ENCODE peak calls at places on chromosomes 2 and 18, in five cellular contexts. C is neural progenitor cell, I is endodermal cell, F is tibial artery, Y is body of pancreas. O is an unnamed sample.

GRCh38 chr2:50492452-50492851 is 539.5 kb downstream of the NRXN1 start:
- DNase-seq in I (peak; percentile 59), Y (peak; percentile 60), F (no peak), C (peak; percentile 74), O (no peak)

GRCh38 chr18:48983793-48984437 is 33.1 kb upstream of the SMAD7 start:
- DNase-seq in C (no peak), F (no peak), Y (no peak), I (peak; percentile 55), O (no peak)

GRCh38 chr2:121095257-121096080 is 189.5 kb downstream of the TFCP2L1 start:
- DNase-seq in F (peak; percentile 77), C (peak; percentile 84), Y (peak; percentile 76), I (peak; percentile 92), O (peak; percentile 84)

GRCh38 chr2:33380001-33380609 is 96.3 kb upstream of the RASGRP3 start:
- DNase-seq in C (peak; percentile 10), Y (no peak), I (no peak), F (no peak), O (no peak)

GRCh38 chr2:193348055-193348454 is 1153.3 kb upstream of the TMEFF2 start:
- DNase-seq in C (no peak), Y (no peak), I (no peak), F (no peak), O (no peak)

GRCh38 chr2:107337209-107337898 is 451.4 kb upstream of the ST6GAL2 start:
- DNase-seq in I (no peak), F (no peak), Y (peak; percentile 13), C (no peak), O (no peak)

GRCh38 chr2:106841886-106842645 is 43.9 kb downstream of the ST6GAL2 start:
- DNase-seq in I (no peak), F (no peak), Y (peak; percentile 92), C (no peak), O (no peak)

GRCh38 chr2:164917296-164917903 is 37.9 kb downstream of the SLC38A11 start:
- DNase-seq in Y (peak; percentile 79), F (peak; percentile 63), C (peak; percentile 59), I (peak; percentile 77), O (no peak)

GRCh38 chr2:199471443-199472057 is 13.8 kb upstream of the SATB2 start:
- DNase-seq in I (peak; percentile 97), F (no peak), C (peak; percentile 93), Y (peak; percentile 73), O (peak; percentile 77)

GRCh38 chr2:173355132-173355865 is 627 bp downstream of the CDCA7 start:
- DNase-seq in F (no peak), I (peak; percentile 86), Y (peak; percentile 26), C (peak; percentile 70), O (no peak)

GRCh38 chr18:22694954-22695353 is 238.2 kb upstream of the RBBP8 start:
- DNase-seq in Y (peak; percentile 51), C (no peak), I (peak; percentile 72), F (peak; percentile 74), O (no peak)

GRCh38 chr2:203689424-203690109 is 16.9 kb upstream of the CD28 start:
- DNase-seq in Y (no peak), C (no peak), I (no peak), F (no peak), O (no peak)

GRCh38 chr2:128446866-128447537 is 128.3 kb upstream of the HS6ST1 start:
- DNase-seq in C (peak; percentile 1), Y (no peak), F (peak; percentile 42), I (peak; percentile 40), O (no peak)

GRCh38 chr2:135168119-135168872 is 116.2 kb downstream of the RAB3GAP1 start:
- DNase-seq in F (no peak), Y (no peak), I (no peak), C (no peak), O (no peak)

GRCh38 chr2:187302146-187302545 is 145.9 kb downstream of the CALCRL start:
- DNase-seq in Y (no peak), F (no peak), I (no peak), C (no peak), O (no peak)

GRCh38 chr18:75211721-75212625 is 1.4 kb downstream of the TSHZ1 start:
- DNase-seq in Y (peak; percentile 52), I (peak; percentile 86), F (no peak), C (peak; percentile 48), O (no peak)

GRCh38 chr18:394276-394996 is 106.1 kb downstream of the COLEC12 start:
- DNase-seq in I (no peak), F (no peak), C (no peak), Y (peak; percentile 18), O (no peak)

GRCh38 chr18:24118750-24119577 is 19.9 kb upstream of the CABYR start:
- DNase-seq in F (peak; percentile 82), I (peak; percentile 87), Y (peak; percentile 85), C (peak; percentile 80), O (no peak)

GRCh38 chr2:169767243-169767888 is 31.3 kb upstream of the SSB start:
- DNase-seq in F (no peak), I (peak; percentile 78), Y (peak; percentile 78), C (peak; percentile 52), O (no peak)

GRCh38 chr2:60882971-60883753 is 1.8 kb downstream of the REL start:
- DNase-seq in F (no peak), I (peak; percentile 52), Y (peak; percentile 32), C (peak; percentile 18), O (no peak)

GRCh38 chr2:207530160-207531023 is 630 bp downstream of the CREB1 start:
- DNase-seq in I (peak; percentile 65), F (peak; percentile 74), C (peak; percentile 86), Y (peak; percentile 59), O (no peak)

GRCh38 chr2:21096458-21096857 is 27.3 kb upstream of the TDRD15 start:
- DNase-seq in C (no peak), Y (no peak), I (no peak), F (no peak), O (no peak)

GRCh38 chr2:112880696-112881095 is 30.3 kb upstream of the IL37 start:
- DNase-seq in I (no peak), C (no peak), F (no peak), Y (no peak), O (no peak)

GRCh38 chr2:95272299-95272751 is 1.9 kb upstream of the PROM2 start:
- DNase-seq in F (peak; percentile 21), C (no peak), Y (no peak), I (peak; percentile 20), O (no peak)

GRCh38 chr2:181183878-181184553 is 203.6 kb downstream of the UBE2E3 start:
- DNase-seq in I (no peak), Y (no peak), C (no peak), F (no peak), O (no peak)

GRCh38 chr18:7897119-7897518 is 330.0 kb downstream of the PTPRM start:
- DNase-seq in C (no peak), F (peak; percentile 68), Y (no peak), I (no peak), O (no peak)

GRCh38 chr18:41624461-41624860 is 330.6 kb upstream of the PIK3C3 start:
- DNase-seq in C (no peak), F (no peak), Y (no peak), I (no peak), O (no peak)

GRCh38 chr2:39517102-39517436 is 80.0 kb upstream of the MAP4K3 start:
- DNase-seq in I (no peak), C (no peak), F (no peak), Y (no peak), O (no peak)

GRCh38 chr2:74267068-74267467 is 68.7 kb downstream of the MTHFD2 start:
- DNase-seq in Y (peak; percentile 39), F (no peak), C (peak; percentile 45), I (peak; percentile 67), O (no peak)

GRCh38 chr18:45440246-45440645 is 175.0 kb upstream of the SLC14A2 start:
- DNase-seq in I (no peak), Y (no peak), F (no peak), C (no peak), O (no peak)

DNA sequence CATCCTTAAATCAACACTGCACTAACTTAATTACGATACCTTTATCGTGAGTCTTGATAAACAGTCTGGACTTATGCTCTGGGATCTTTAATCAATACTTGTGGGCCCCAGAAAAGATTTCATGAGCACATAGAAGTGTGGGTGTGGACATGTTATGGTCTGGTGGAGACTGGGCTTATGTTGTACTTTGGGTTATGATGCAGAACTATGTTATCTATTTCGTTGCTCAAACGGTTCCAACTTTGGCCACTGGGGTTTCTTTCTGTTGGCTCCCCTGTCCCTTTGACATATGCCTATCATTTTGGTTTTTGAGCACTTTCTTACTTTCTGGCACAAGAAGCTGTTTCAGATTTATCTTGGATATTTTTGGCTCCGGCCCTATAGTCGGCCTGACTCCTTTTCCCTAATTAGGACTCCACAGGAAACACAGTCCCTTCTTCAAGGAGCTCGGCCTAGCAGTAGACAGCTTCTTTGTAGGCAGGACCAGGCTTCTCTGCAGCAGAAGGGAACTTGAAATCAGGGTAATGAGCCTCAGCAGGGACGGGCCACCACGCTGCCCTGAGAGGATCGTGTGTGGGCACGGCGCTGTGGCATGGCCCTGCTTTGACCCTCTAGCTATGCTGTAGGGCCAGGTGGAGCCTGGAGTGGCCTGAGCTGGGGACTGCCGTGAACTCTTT is 54.6 kb upstream of the TXNDC2 start:
- DNase-seq in I (peak; percentile 39), F (no peak), Y (no peak), C (no peak), O (no peak)
- TF ChIP-seq CTCF in I (peak; percentile 60), F (peak; percentile 45), Y (no peak), C (peak; percentile 7), O (no peak)

GRCh38 chr2:240640939-240641338 is 15.7 kb downstream of the GPR35 start:
- DNase-seq in I (peak; percentile 91), C (peak; percentile 82), F (peak; percentile 35), Y (peak; percentile 56), O (peak; percentile 55)
- TF ChIP-seq CTCF in I (peak; percentile 81), C (peak; percentile 71), F (no peak), Y (peak; percentile 59), O (peak; percentile 42)

DNA sequence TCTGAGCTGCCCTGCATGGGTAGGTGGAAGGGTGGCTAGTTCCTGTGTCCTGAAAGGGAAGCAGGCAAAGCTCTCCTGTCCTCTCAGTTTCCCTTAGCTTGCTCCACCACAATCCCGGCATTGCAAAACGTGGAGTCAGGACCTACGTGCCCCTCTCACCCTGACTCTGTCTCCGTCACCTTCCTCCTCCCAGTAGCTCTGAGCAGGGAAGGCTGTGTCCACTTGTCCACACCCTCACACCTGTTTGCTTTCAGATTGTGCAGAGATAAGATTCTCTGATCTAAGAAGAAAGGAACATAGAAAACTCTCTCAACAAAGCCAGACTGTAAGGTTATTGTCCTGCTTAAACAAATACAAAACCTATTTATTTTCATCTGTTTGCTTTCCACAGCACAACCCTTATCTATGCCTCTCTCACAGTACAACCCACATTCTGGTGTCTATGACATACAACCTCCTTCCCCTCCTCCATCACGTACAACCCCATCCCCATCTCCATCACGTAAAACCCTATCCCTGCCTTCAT is 79.0 kb downstream of the ALPK2 start:
- DNase-seq in C (no peak), I (no peak), F (no peak), Y (peak; percentile 39), O (no peak)
- TF ChIP-seq CTCF in C (no peak), I (no peak), F (no peak), Y (no peak), O (no peak)

DNA sequence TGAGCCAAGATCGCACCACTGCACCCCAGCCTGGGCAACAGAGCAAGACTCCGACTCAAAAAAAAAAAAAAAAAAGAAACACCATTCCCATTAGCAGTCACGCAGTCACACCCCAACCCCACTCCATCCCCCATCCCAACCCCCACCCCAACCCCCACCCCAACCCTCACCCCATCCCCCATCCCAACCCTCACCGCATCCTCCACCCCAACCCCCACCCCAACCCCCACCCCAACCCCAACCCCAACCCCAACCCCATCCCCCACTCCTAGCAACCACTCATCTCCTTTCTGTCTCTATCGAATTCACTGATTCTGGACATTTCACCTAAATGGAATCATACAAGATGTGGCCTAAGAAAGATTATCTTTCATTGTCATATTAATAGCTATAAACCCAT is 25.9 kb upstream of the ATP9B start:
- DNase-seq in C (no peak), Y (no peak), I (no peak), F (no peak), O (no peak)
- TF ChIP-seq CTCF in C (no peak), Y (no peak), I (no peak), F (no peak), O (no peak)

GRCh38 chr2:240131941-240132650 is 4.0 kb downstream of the COPS9 start:
- DNase-seq in C (peak; percentile 33), F (peak; percentile 50), I (peak; percentile 83), Y (no peak), O (no peak)
- TF ChIP-seq CTCF in C (peak; percentile 23), F (no peak), I (peak; percentile 58), Y (no peak), O (no peak)

O was measured in D721Med.